ENCODE peak calls at places on chromosomes 6 and 20, in six cellular contexts. X, A, E, P, N and F are unnamed samples.

GRCh38 chr6:48766349-48766748 is 655.4 kb upstream of the PTCHD4 start:
- DNase-seq in X (no peak), A (no peak), E (no peak), P (no peak), N (no peak), F (no peak)

GRCh38 chr20:57351042-57351783 is at the start of gene RAE1:
- DNase-seq in X (peak), A (peak), E (peak), P (peak), N (peak), F (peak)

GRCh38 chr6:30793521-30794194 is 49.3 kb upstream of the IER3 start:
- DNase-seq in X (no peak), A (peak), E (no peak), P (no peak), N (no peak), F (no peak)

GRCh38 chr20:45257711-45258110 is 3.3 kb upstream of the SLPI start:
- DNase-seq in X (no peak), A (no peak), E (no peak), P (no peak), N (no peak), F (no peak)

GRCh38 chr6:46444772-46445454 is 46.3 kb downstream of the RCAN2 start:
- DNase-seq in X (no peak), A (no peak), E (no peak), P (no peak), N (no peak), F (no peak)

GRCh38 chr20:18587665-18588553 is at the start of gene DTD1:
- DNase-seq in X (peak), A (peak), E (peak), P (peak), N (peak), F (peak)

GRCh38 chr6:46466570-46466969 is 24.7 kb downstream of the RCAN2 start:
- DNase-seq in X (no peak), A (no peak), E (no peak), P (no peak), N (no peak), F (no peak)

GRCh38 chr20:52103911-52104545 is 87.6 kb downstream of the ZFP64 start:
- DNase-seq in X (no peak), A (no peak), E (no peak), P (peak), N (peak), F (peak)

GRCh38 chr20:20744170-20744725 is 31.8 kb upstream of the RALGAPA2 start:
- DNase-seq in X (no peak), A (no peak), E (no peak), P (no peak), N (no peak), F (no peak)